ENCODE peak calls at places on chromosomes 13 and 19, in five cellular contexts. C is NCI-H2081; M is stimulated activated CD4-positive, alpha-beta T cell treated with anti-CD3 and anti-CD28 coated beads, Interleukin-2, amount 100 ng/mL, for 48 hours; S is activated CD4-positive, alpha-beta T cell treated with anti-CD3 and anti-CD28 coated beads for 1 hour; Y is nephron progenitor cell. B is an unnamed sample.

GRCh38 chr13:76210262-76210661 is 574.1 kb downstream of the LMO7 start:
- DNase-seq in C (no peak), M (no peak), S (no peak), Y (no peak), B (no peak)

GRCh38 chr19:52665529-52665928 is 27.4 kb upstream of the ZNF83 start:
- DNase-seq in C (no peak), M (no peak), S (no peak), Y (no peak), B (no peak)

GRCh38 chr13:92974905-92975429 is 251.6 kb upstream of the GPC6 start:
- DNase-seq in C (no peak), M (no peak), S (no peak), Y (no peak), B (no peak)

GRCh38 chr19:2354670-2355069 is 5.4 kb upstream of the TMPRSS9 start:
- DNase-seq in C (no peak), M (no peak), S (no peak), Y (no peak), B (peak; percentile 36)

GRCh38 chr19:50252111-50252886 is 48.9 kb downstream of the MYH14 start:
- DNase-seq in C (no peak), M (peak; percentile 59), S (no peak), Y (peak; percentile 66), B (peak; percentile 48)

GRCh38 chr19:16876904-16877361 is 11.9 kb upstream of the F2RL3 start:
- DNase-seq in C (no peak), M (no peak), S (no peak), Y (no peak), B (no peak)

GRCh38 chr13:91946498-91947070 is 548.2 kb downstream of the GPC5 start:
- DNase-seq in C (peak; percentile 28), M (no peak), S (no peak), Y (peak; percentile 15), B (peak; percentile 15)

GRCh38 chr19:18291019-18291524 is 9.7 kb upstream of the JUND start:
- DNase-seq in C (no peak), M (no peak), S (no peak), Y (no peak), B (no peak)

GRCh38 chr19:31149306-31149975 is 199.8 kb downstream of the TSHZ3 start:
- DNase-seq in C (no peak), M (no peak), S (no peak), Y (no peak), B (no peak)

GRCh38 chr19:13905634-13906524 is at the start of the genes BRME1 and CC2D1A:
- DNase-seq in C (peak; percentile 91), M (peak; percentile 97), S (peak; percentile 92), Y (peak; percentile 93), B (peak; percentile 93)

GRCh38 chr19:1396768-1397679 is 4.3 kb downstream of the GAMT start:
- DNase-seq in C (no peak), M (no peak), S (no peak), Y (no peak), B (no peak)

GRCh38 chr13:50493683-50494082 is 349.8 kb downstream of the DLEU7 start:
- DNase-seq in C (no peak), M (no peak), S (no peak), Y (no peak), B (no peak)

GRCh38 chr13:113649212-113649611 is 8.8 kb downstream of the ATP4B start:
- DNase-seq in C (no peak), M (no peak), S (no peak), Y (no peak), B (peak; percentile 4)

GRCh38 chr13:92941167-92941566 is 285.4 kb upstream of the GPC6 start:
- DNase-seq in C (no peak), M (no peak), S (no peak), Y (no peak), B (no peak)

GRCh38 chr13:98446234-98446621 is 130.7 kb downstream of the STK24 start:
- DNase-seq in C (no peak), M (no peak), S (no peak), Y (no peak), B (no peak)

GRCh38 chr13:75480691-75481175 is 1.2 kb downstream of the TBC1D4 start:
- DNase-seq in C (peak; percentile 30), M (no peak), S (no peak), Y (peak; percentile 61), B (peak; percentile 68)

GRCh38 chr13:48069573-48069972 is 25.3 kb downstream of the MED4 start:
- DNase-seq in C (no peak), M (no peak), S (no peak), Y (no peak), B (no peak)

GRCh38 chr13:39273953-39274352 is 235.7 kb downstream of the NHLRC3 start:
- DNase-seq in C (peak; percentile 33), M (no peak), S (no peak), Y (no peak), B (no peak)

GRCh38 chr19:45498411-45499195 is at the start of gene PPM1N:
- DNase-seq in C (no peak), M (peak; percentile 52), S (peak; percentile 53), Y (peak; percentile 63), B (no peak)

GRCh38 chr19:28631931-28632330 is 581.0 kb downstream of the UQCRFS1 start:
- DNase-seq in C (no peak), M (no peak), S (no peak), Y (no peak), B (no peak)

GRCh38 chr19:38033658-38034150 is 126.7 kb downstream of the SIPA1L3 start:
- DNase-seq in C (no peak), M (no peak), S (no peak), Y (no peak), B (no peak)

GRCh38 chr13:62631614-62632013 is 1216.0 kb upstream of the PCDH20 start:
- DNase-seq in C (no peak), M (no peak), S (no peak), Y (no peak), B (no peak)

GRCh38 chr19:40702337-40703012 is 12.0 kb upstream of the NUMBL start:
- DNase-seq in C (no peak), M (no peak), S (no peak), Y (peak; percentile 72), B (peak; percentile 91)

GRCh38 chr19:47243364-47243775 is 12.4 kb upstream of the BBC3 start:
- DNase-seq in C (no peak), M (no peak), S (no peak), Y (no peak), B (no peak)

GRCh38 chr19:17677002-17677401 is 11.2 kb downstream of the UNC13A start:
- DNase-seq in C (no peak), M (no peak), S (no peak), Y (no peak), B (no peak)

GRCh38 chr13:87669379-87669978 is 1.7 kb upstream of the SLITRK5 start:
- DNase-seq in C (peak; percentile 22), M (no peak), S (no peak), Y (no peak), B (peak; percentile 40)

GRCh38 chr13:26497991-26498423 is 59.5 kb upstream of the WASF3 start:
- DNase-seq in C (no peak), M (no peak), S (no peak), Y (no peak), B (no peak)

GRCh38 chr19:34430738-34431625 is 2.8 kb downstream of the UBA2 start:
- DNase-seq in C (peak; percentile 28), M (peak; percentile 7), S (no peak), Y (peak; percentile 20), B (peak; percentile 54)

GRCh38 chr19:54462713-54463530 is 656 bp downstream of the LENG9 start:
- DNase-seq in C (peak; percentile 28), M (peak; percentile 59), S (peak; percentile 50), Y (peak; percentile 59), B (peak; percentile 70)

GRCh38 chr13:113763254-113763653 is 4.2 kb downstream of the TMEM255B start:
- DNase-seq in C (no peak), M (no peak), S (no peak), Y (no peak), B (no peak)

GRCh38 chr19:14782978-14783545 is 4.7 kb upstream of the ADGRE2 start:
- DNase-seq in C (no peak), M (no peak), S (no peak), Y (no peak), B (no peak)

GRCh38 chr19:40704491-40705361 is 12.0 kb downstream of the COQ8B start:
- DNase-seq in C (no peak), M (no peak), S (no peak), Y (no peak), B (no peak)